ENCODE peak calls at places on chromosomes 13 and 19, in ten cellular contexts. G is activated CD8-positive, alpha-beta memory T cell treated with anti-CD3 and anti-CD28 coated beads for 1 hour; T is left ventricle myocardium inferior; A is aorta; B is M059J; Z is AG10803; C is choroid plexus epithelial cell; H is Right ventricle myocardium inferior; N is NCI-H1092; W is NCI-H2171 treated with DMSO at 0.1 percent for 48 hours. D is an unnamed sample.

GRCh38 chr13:20815469-20815868 is 41.7 kb upstream of the EEF1AKMT1 start:
- DNase-seq in C (no peak), N (no peak), G (no peak), T (no peak), Z (no peak), W (no peak), B (no peak), A (no peak), H (no peak), D (no peak)

GRCh38 chr19:57241181-57241580 is 749 bp downstream of the ZNF805 start:
- DNase-seq in H (no peak), N (no peak), B (peak), G (no peak), Z (peak), T (no peak), C (peak), A (no peak), W (no peak), D (peak)

GRCh38 chr13:109720758-109721184 is 65.6 kb downstream of the IRS2 start:
- DNase-seq in W (peak), T (no peak), N (peak), G (no peak), A (no peak), Z (no peak), H (no peak), C (no peak), B (no peak), D (no peak)

GRCh38 chr19:4473708-4474503 is 1.8 kb downstream of the HDGFL2 start:
- DNase-seq in A (no peak), C (no peak), G (no peak), T (no peak), N (no peak), B (no peak), Z (peak), H (no peak), W (no peak), D (peak)

GRCh38 chr13:48819376-48819775 is 156.3 kb upstream of the FNDC3A start:
- DNase-seq in B (no peak), G (no peak), W (no peak), T (no peak), Z (peak), A (no peak), N (no peak), C (no peak), H (no peak), D (no peak)

GRCh38 chr13:69683921-69684663 is 423.5 kb upstream of the ATXN8OS start:
- DNase-seq in W (no peak), A (no peak), Z (no peak), C (no peak), T (no peak), G (no peak), B (no peak), H (no peak), N (no peak), D (no peak)

GRCh38 chr19:12767666-12768065 is 7.7 kb downstream of the HOOK2 start:
- DNase-seq in N (no peak), A (no peak), Z (no peak), G (no peak), B (no peak), W (no peak), H (no peak), C (no peak), T (no peak), D (no peak)

GRCh38 chr19:29690842-29691241 is 24.2 kb downstream of the C19orf12 start:
- DNase-seq in W (peak), G (no peak), H (no peak), T (no peak), C (peak), B (peak), Z (peak), A (peak), N (no peak), D (no peak)

GRCh38 chr13:99757756-99758464 is 213.7 kb downstream of the ZIC5 start:
- DNase-seq in H (no peak), Z (no peak), B (no peak), W (peak), A (no peak), N (peak), C (no peak), T (no peak), G (no peak), D (no peak)